ENCODE peak calls at places on chromosomes 16 and 17, in five cellular contexts. R is AG09309, I is endodermal cell, B is fibroblast of lung, F is stomach. C is an unnamed sample.

GRCh38 chr17:71633391-71633849 is 487.4 kb upstream of the SOX9 start:
- DNase-seq in R (peak; percentile 83), I (no peak), B (peak; percentile 97), F (no peak), C (no peak)

GRCh38 chr17:41728056-41728455 is 6.4 kb downstream of the HAP1 start:
- DNase-seq in R (no peak), I (no peak), B (no peak), F (no peak), C (no peak)

GRCh38 chr16:68362952-68363846 is 52.4 kb downstream of the PRMT7 start:
- DNase-seq in R (no peak), I (no peak), B (no peak), F (no peak), C (no peak)

GRCh38 chr17:43021739-43022512 is at the start of gene VAT1:
- DNase-seq in R (no peak), I (peak; percentile 97), B (peak; percentile 63), F (peak; percentile 82), C (no peak)

GRCh38 chr16:17404903-17405691 is 65.7 kb downstream of the XYLT1 start:
- DNase-seq in R (peak; percentile 90), I (no peak), B (peak; percentile 88), F (no peak), C (peak; percentile 19)

GRCh38 chr17:2023692-2024571 is 1.2 kb downstream of the RTN4RL1 start:
- DNase-seq in R (no peak), I (peak; percentile 97), B (peak; percentile 33), F (no peak), C (peak; percentile 51)

GRCh38 chr16:56603589-56603988 is 4.8 kb upstream of the MT2A start:
- DNase-seq in R (no peak), I (peak; percentile 87), B (peak; percentile 37), F (peak; percentile 61), C (no peak)

GRCh38 chr17:12990041-12990808 is 27.6 kb downstream of the ELAC2 start:
- DNase-seq in R (no peak), I (peak; percentile 72), B (no peak), F (peak; percentile 29), C (no peak)

GRCh38 chr17:44084131-44084538 is 13.6 kb downstream of the G6PC3 start:
- DNase-seq in R (no peak), I (peak; percentile 90), B (no peak), F (no peak), C (no peak)

GRCh38 chr17:31130286-31131224 is 35.8 kb downstream of the NF1 start:
- DNase-seq in R (no peak), I (peak; percentile 70), B (no peak), F (no peak), C (no peak)

GRCh38 chr16:57999366-57999970 is 1.0 kb downstream of the ZNF319 start:
- DNase-seq in R (no peak), I (peak; percentile 67), B (peak; percentile 40), F (no peak), C (no peak)
- TF ChIP-seq CTCF in R (no peak), I (peak; percentile 23), B (no peak), F (no peak), C (no peak)

DNA sequence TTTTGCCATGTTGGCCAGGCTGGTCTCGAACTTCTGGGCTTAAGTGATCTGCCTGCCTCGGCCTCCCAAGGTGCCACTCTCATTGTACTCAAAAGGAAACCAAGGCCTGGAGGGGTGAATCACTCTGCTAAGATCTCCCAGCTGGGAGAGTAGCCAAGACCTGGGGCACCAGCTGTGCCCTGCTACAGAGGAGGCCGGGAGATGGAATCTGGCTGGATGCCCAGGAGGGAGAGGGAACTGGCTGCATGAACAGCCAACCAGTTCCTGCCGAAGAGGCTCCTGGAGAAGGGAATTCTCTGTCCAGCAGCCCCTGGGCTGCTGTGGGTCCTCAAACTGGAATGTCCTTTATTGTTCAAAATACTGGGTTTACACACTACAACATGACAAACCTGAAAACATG is 238.7 kb upstream of the CIBAR2 start:
- DNase-seq in R (peak; percentile 92), I (no peak), B (peak; percentile 95), F (peak; percentile 98), C (peak; percentile 96)
- H3K4me3 ChIP-seq in R (no peak overlapping the region), I (no peak overlapping the region), B (no peak overlapping the region), F (no peak overlapping the region), C (no peak overlapping the region)

GRCh38 chr17:39239640-39240314 is 14.0 kb upstream of the STAC2 start:
- DNase-seq in R (no peak), I (peak; percentile 98), B (no peak), F (peak; percentile 78), C (no peak)
- TF ChIP-seq CTCF in R (peak; percentile 62), I (peak; percentile 88), B (peak; percentile 23), F (peak; percentile 55), C (peak; percentile 82)

DNA sequence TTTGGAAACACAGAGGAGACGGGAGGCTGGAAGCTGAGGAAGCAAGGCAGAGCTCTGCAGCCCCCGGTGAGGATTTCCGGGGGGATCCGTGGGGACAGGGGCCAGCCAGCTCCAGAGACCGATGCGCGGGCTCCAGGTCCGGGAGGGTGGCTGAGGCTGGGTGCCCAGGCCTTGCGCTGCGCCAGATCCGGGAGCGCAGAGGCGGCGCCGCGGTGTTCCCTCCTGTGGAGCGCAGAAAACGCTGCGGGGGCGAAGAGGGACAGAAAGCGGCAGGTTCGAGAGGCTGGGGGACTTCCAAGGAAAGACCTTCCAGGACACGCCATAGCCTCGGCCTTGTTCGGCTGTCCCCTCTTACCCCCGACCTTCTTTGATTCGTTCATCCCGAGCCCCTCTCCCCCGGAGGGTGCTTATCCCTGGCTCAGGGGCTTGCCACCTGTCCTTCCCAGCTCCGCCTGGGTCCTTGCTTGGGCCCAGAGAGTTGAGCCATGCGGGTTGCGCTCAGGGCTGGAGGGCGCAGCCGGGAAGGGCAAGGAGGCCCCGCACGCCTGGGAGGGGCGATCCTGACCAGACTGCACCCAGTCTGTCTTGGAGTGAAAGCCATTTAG is 697 bp upstream of the SHISA9 start:
- DNase-seq in R (no peak), I (peak; percentile 77), B (no peak), F (no peak), C (no peak)
- H3K4me3 ChIP-seq in R (no peak overlapping the region), I (peak overlapping the region; percentile 92), B (no peak overlapping the region), F (peak overlapping the region; percentile 38), C (peak overlapping the region; percentile 20)